ENCODE peak calls at places on chromosomes 11 and 22, in five cellular contexts. Y is dorsolateral prefrontal cortex, O is psoas muscle, V is upper lobe of right lung, Z is H7. R is an unnamed sample. For H3K27me3, the result is how much of the 10 kb centered on the place peaks cover.

GRCh38 chr11:131888230-131888826 is 517.9 kb downstream of the NTM start:
- DNase-seq in Y (no peak), O (no peak), V (no peak), Z (no peak), R (no peak)

GRCh38 chr22:45450931-45451651 is 37.6 kb downstream of the RIBC2 start:
- DNase-seq in Y (no peak), O (peak), V (no peak), Z (no peak), R (no peak)

GRCh38 chr11:71397961-71398360 is 50.2 kb downstream of the DHCR7 start:
- DNase-seq in Y (no peak), O (no peak), V (no peak), Z (no peak), R (no peak)

GRCh38 chr11:111449158-111449557 is 63.0 kb downstream of the BTG4 start:
- DNase-seq in Y (no peak), O (no peak), V (no peak), Z (no peak), R (no peak)

GRCh38 chr11:63666874-63667273 is 4.3 kb downstream of the ATL3 start:
- DNase-seq in Y (no peak), O (no peak), V (no peak), Z (no peak), R (no peak)

GRCh38 chr11:70621241-70621640 is 222.9 kb downstream of the CTTN start:
- DNase-seq in Y (no peak), O (peak), V (no peak), Z (no peak), R (no peak)

GRCh38 chr11:28090052-28090749 is 17.8 kb downstream of the KIF18A start:
- DNase-seq in Y (no peak), O (no peak), V (no peak), Z (no peak), R (no peak)

GRCh38 chr11:105265859-105266258 is 126.3 kb upstream of the CARD18 start:
- DNase-seq in Y (no peak), O (no peak), V (no peak), Z (no peak), R (no peak)

GRCh38 chr22:42074846-42075245 is 798 bp downstream of the PHETA2 start:
- DNase-seq in Y (no peak), O (peak), V (no peak), Z (no peak), R (no peak)

GRCh38 chr11:66221012-66221411 is 47.4 kb upstream of the RAB1B start:
- DNase-seq in Y (no peak), O (peak), V (peak), Z (peak), R (no peak)

GRCh38 chr11:13376838-13377237 is 86.2 kb downstream of the BTBD10 start:
- DNase-seq in Y (no peak), O (no peak), V (no peak), Z (no peak), R (no peak)

GRCh38 chr11:67699521-67699920 is 25.1 kb upstream of the ALDH3B2 start:
- DNase-seq in Y (no peak), O (no peak), V (no peak), Z (no peak), R (no peak)

GRCh38 chr11:96014234-96014633 is 90.3 kb upstream of the MTMR2 start:
- DNase-seq in Y (no peak), O (no peak), V (no peak), Z (peak), R (no peak)

GRCh38 chr11:1947592-1948237 is 583 bp downstream of the MRPL23 start:
- DNase-seq in Y (no peak), O (no peak), V (no peak), Z (no peak), R (no peak)

GRCh38 chr11:129458278-129458677 is 82.6 kb downstream of the BARX2 start:
- DNase-seq in Y (no peak), O (no peak), V (no peak), Z (no peak), R (no peak)

GRCh38 chr11:122673706-122674105 is 18.2 kb downstream of the UBASH3B start:
- DNase-seq in Y (no peak), O (no peak), V (no peak), Z (no peak), R (no peak)

GRCh38 chr11:65766535-65766934 is 14.2 kb downstream of the AP5B1 start:
- DNase-seq in Y (no peak), O (no peak), V (no peak), Z (no peak), R (no peak)

GRCh38 chr11:115238086-115238485 is 266.1 kb downstream of the CADM1 start:
- DNase-seq in Y (no peak), O (no peak), V (no peak), Z (no peak), R (no peak)

GRCh38 chr22:27329471-27329870 is 472.1 kb downstream of the MN1 start:
- DNase-seq in Y (no peak), O (no peak), V (no peak), Z (peak), R (no peak)
- H3K27me3 ChIP-seq in Y (under half), O (under half), V (under half), Z (under half), R (under half)

GRCh38 chr11:16393335-16393734 is 37.0 kb upstream of the SOX6 start:
- DNase-seq in Y (no peak), O (no peak), V (no peak), Z (no peak), R (no peak)
- H3K27me3 ChIP-seq in Y (under half), O (under half), V (under half), Z (under half), R (under half)

DNA sequence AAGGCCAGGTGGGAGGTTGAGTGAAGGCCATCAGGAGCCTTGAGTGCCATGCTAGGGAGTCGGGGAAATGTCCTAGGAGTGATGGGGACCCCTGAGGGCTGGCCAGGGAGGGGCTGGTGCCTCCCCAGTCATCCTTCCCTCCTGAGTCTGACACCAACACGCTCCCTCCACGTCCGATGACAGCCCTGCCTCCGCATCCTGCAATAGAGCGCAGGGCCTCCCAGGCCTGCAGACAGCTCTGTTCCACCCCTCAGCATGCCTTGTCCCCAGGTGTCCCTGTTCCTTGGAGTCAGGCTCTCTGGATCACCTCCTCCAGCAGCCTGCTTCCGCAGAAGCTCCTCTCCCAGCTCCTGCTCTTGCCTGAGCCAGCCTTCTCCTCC is 3.1 kb downstream of the RAC2 start:
- DNase-seq in Y (no peak), O (peak), V (no peak), Z (no peak), R (no peak)
- H3K27me3 ChIP-seq in Y (under half), O (under half), V (under half), Z (under half), R (under half)

DNA sequence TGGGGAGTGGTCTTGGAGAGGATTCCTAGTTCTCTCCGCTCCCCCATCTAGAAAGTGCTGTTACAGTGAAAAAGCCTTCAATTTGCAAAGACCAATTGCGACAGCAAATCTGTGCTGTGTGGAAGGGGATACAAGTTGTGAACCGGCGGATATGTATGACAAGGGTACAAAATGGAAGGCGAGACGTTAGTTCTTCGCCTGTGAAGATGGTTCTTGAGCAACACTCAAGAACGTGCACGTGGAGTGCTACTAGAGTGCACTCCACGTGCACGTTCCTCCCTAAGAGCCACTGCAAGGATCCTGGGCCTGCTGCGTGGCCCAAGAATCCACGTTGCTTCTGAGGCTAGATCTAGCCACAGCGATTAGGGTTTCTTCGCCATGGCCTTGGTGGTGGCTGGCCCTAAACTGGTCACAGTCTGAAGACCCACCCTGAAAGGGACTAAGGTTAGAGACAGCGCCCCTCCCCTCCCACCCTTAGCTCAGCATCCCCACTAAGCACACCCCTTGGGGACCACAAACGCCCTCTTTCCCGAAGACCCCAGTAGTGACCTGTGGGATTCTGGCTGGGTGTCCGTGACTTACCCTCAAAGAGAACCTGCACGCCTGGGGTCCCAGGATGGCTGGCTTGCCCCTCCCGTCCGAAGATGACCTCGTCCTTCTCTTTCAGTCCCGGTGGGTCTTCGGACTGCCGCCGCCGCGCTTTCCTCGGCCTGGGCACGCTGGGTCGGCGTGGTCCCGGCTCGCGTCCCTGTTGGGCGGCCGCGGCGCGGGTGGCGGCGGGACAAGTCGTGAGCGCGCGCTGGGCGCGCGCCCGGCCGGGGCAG is 519 bp upstream of the PDE3B start:
- DNase-seq in Y (no peak), O (no peak), V (peak), Z (no peak), R (no peak)
- H3K27me3 ChIP-seq in Y (under half), O (under half), V (under half), Z (under half), R (under half)

DNA sequence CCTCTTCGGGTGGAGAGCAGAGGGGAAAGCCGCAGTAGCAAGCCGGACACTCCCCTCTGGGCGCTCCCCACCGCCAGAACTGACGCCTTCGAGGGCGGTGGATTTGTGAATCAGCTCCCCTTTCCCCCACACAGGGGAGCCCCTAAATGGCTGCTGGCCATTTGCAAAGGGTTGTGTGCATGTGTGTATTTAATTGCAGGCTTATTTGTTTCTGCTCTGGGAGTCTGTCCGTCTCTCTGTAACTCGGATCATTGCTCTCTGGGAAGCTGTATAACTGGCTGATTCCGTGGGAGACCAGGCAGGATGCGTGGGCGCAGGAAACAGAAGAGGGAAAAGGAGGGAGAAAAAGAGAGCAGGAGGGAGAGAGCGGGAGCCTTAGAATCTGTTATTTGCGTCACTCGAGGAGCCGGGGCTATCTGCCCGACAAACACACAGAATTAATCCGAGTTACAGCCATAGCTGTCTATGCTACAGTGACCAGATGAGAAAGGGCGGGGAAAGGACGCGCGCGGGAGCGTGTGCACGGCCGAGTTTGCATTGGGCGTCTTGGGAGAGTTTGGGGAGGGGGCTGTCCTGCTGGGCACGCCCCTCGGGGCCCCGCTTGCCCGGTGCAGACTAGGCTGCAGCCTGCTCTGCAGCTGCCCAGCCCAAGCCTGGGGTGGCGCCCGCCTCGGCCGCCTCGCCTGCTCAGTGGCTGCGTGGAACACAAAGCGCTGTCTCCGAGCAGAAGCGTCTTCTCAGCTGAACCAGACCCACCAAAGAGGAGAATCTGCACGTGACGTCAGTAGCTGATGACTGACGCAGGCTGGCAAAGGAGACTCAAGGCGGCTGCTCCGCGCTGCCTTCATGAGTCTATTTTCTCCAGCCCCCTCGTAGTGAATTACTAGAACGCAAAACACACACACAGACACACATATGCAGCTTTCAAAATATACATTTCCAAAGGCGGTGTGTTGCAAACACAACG is 105.3 kb upstream of the HSD17B12 start:
- DNase-seq in Y (peak), O (no peak), V (no peak), Z (peak), R (no peak)
- H3K27me3 ChIP-seq in Y (under half), O (under half), V (half or more), Z (half or more), R (half or more)

GRCh38 chr22:48902983-48903650 is 924.6 kb downstream of the BRD1 start:
- DNase-seq in Y (no peak), O (no peak), V (peak), Z (no peak), R (no peak)
- H3K27me3 ChIP-seq in Y (under half), O (under half), V (under half), Z (under half), R (under half)